ENCODE peak calls at places on chromosomes 13 and 19, in six cellular contexts. One of them, this sample, is unnamed.

GRCh38 chr19:19429361-19429760 is 23.9 kb downstream of the GATAD2A start:
- DNase-seq in T-helper 9 cell: no peak
- DNase-seq in 8988T: no peak
- DNase-seq in fibroblast of the conjunctiva: no peak
- DNase-seq in COLO829: no peak
- DNase-seq in myocyte: no peak
- DNase-seq in this sample: no peak

GRCh38 chr13:105219636-105220035 is 1315.8 kb downstream of the EFNB2 start:
- DNase-seq in T-helper 9 cell: no peak
- DNase-seq in myocyte: no peak
- DNase-seq in 8988T: no peak
- DNase-seq in COLO829: no peak
- DNase-seq in fibroblast of the conjunctiva: no peak
- DNase-seq in this sample: no peak

GRCh38 chr13:112238436-112238995 is 137.6 kb upstream of the SPACA7 start:
- DNase-seq in myocyte: no peak
- DNase-seq in 8988T: no peak
- DNase-seq in fibroblast of the conjunctiva: no peak
- DNase-seq in T-helper 9 cell: no peak
- DNase-seq in COLO829: no peak
- DNase-seq in this sample: no peak

GRCh38 chr19:46728693-46729339 is 11.9 kb upstream of the PRKD2 start:
- DNase-seq in 8988T: peak
- DNase-seq in T-helper 9 cell: peak
- DNase-seq in myocyte: peak
- DNase-seq in COLO829: no peak
- DNase-seq in fibroblast of the conjunctiva: peak
- DNase-seq in this sample: peak

GRCh38 chr13:25167349-25167748 is 4.7 kb downstream of the AMER2 start:
- DNase-seq in 8988T: no peak
- DNase-seq in COLO829: no peak
- DNase-seq in fibroblast of the conjunctiva: no peak
- DNase-seq in myocyte: no peak
- DNase-seq in T-helper 9 cell: no peak
- DNase-seq in this sample: no peak

GRCh38 chr13:99866781-99867180 is 104.8 kb downstream of the ZIC5 start:
- DNase-seq in myocyte: no peak
- DNase-seq in fibroblast of the conjunctiva: no peak
- DNase-seq in 8988T: no peak
- DNase-seq in T-helper 9 cell: no peak
- DNase-seq in COLO829: no peak
- DNase-seq in this sample: no peak

GRCh38 chr13:46380242-46380641 is 6.8 kb downstream of the RUBCNL start:
- DNase-seq in 8988T: no peak
- DNase-seq in T-helper 9 cell: no peak
- DNase-seq in myocyte: no peak
- DNase-seq in COLO829: no peak
- DNase-seq in fibroblast of the conjunctiva: no peak
- DNase-seq in this sample: no peak

GRCh38 chr13:25741796-25742195 is 310.0 kb downstream of the SHISA2 start:
- DNase-seq in myocyte: no peak
- DNase-seq in COLO829: no peak
- DNase-seq in 8988T: no peak
- DNase-seq in T-helper 9 cell: no peak
- DNase-seq in fibroblast of the conjunctiva: no peak
- DNase-seq in this sample: no peak

GRCh38 chr19:30812099-30812684 is 440.0 kb downstream of the ZNF536 start:
- DNase-seq in 8988T: no peak
- DNase-seq in COLO829: no peak
- DNase-seq in myocyte: no peak
- DNase-seq in fibroblast of the conjunctiva: no peak
- DNase-seq in T-helper 9 cell: no peak
- DNase-seq in this sample: no peak

GRCh38 chr19:43782689-43783231 is 2.0 kb upstream of the KCNN4 start:
- DNase-seq in COLO829: no peak
- DNase-seq in 8988T: no peak
- DNase-seq in T-helper 9 cell: no peak
- DNase-seq in myocyte: no peak
- DNase-seq in fibroblast of the conjunctiva: no peak
- DNase-seq in this sample: no peak

GRCh38 chr13:98480915-98481510 is 95.9 kb downstream of the STK24 start:
- DNase-seq in myocyte: no peak
- DNase-seq in COLO829: no peak
- DNase-seq in fibroblast of the conjunctiva: no peak
- DNase-seq in 8988T: no peak
- DNase-seq in T-helper 9 cell: no peak
- DNase-seq in this sample: no peak

GRCh38 chr13:50340146-50340545 is 324.9 kb downstream of the KCNRG start:
- DNase-seq in T-helper 9 cell: no peak
- DNase-seq in 8988T: no peak
- DNase-seq in myocyte: no peak
- DNase-seq in COLO829: no peak
- DNase-seq in fibroblast of the conjunctiva: no peak
- DNase-seq in this sample: no peak

This sample was measured in CD4-positive, alpha-beta T cell.